ENCODE peak calls at places on chromosomes 6 and 20, in eight cellular contexts. A, R, L, I, N, D, V and Y are unnamed samples.

GRCh38 chr6:1554241-1554880 is 55.4 kb upstream of the FOXC1 start:
- DNase-seq in A (no peak), R (peak; percentile 51), L (no peak), I (no peak), N (peak; percentile 9), D (no peak), V (no peak), Y (no peak)

GRCh38 chr6:157748839-157749571 is 74.0 kb upstream of the SNX9 start:
- DNase-seq in A (no peak), R (no peak), L (no peak), I (no peak), N (no peak), D (no peak), V (no peak), Y (no peak)

GRCh38 chr6:149468179-149468578 is 16.6 kb downstream of the ZC3H12D start:
- DNase-seq in A (peak; percentile 36), R (peak; percentile 61), L (no peak), I (no peak), N (no peak), D (no peak), V (no peak), Y (no peak)

GRCh38 chr6:142913036-142913510 is 31.9 kb downstream of the HIVEP2 start:
- DNase-seq in A (no peak), R (peak; percentile 88), L (no peak), I (no peak), N (no peak), D (no peak), V (no peak), Y (no peak)

GRCh38 chr6:23874985-23875384 is 251.0 kb upstream of the NRSN1 start:
- DNase-seq in A (no peak), R (no peak), L (no peak), I (no peak), N (no peak), D (no peak), V (no peak), Y (no peak)

GRCh38 chr20:51380401-51381385 is 161.8 kb downstream of the NFATC2 start:
- DNase-seq in A (no peak), R (peak; percentile 67), L (no peak), I (no peak), N (no peak), D (no peak), V (no peak), Y (no peak)

GRCh38 chr6:144497650-144498049 is 212.5 kb downstream of the UTRN start:
- DNase-seq in A (no peak), R (no peak), L (peak; percentile 39), I (no peak), N (no peak), D (no peak), V (no peak), Y (no peak)

GRCh38 chr6:121399971-121400370 is 35.5 kb upstream of the GJA1 start:
- DNase-seq in A (no peak), R (no peak), L (no peak), I (no peak), N (no peak), D (no peak), V (no peak), Y (no peak)

GRCh38 chr6:127190552-127190951 is 72.1 kb downstream of the RSPO3 start:
- DNase-seq in A (no peak), R (peak; percentile 26), L (peak; percentile 72), I (no peak), N (peak; percentile 78), D (no peak), V (peak; percentile 29), Y (no peak)

GRCh38 chr6:21594427-21595264 is 1.1 kb downstream of the SOX4 start:
- DNase-seq in A (peak; percentile 60), R (peak; percentile 75), L (peak; percentile 66), I (no peak), N (peak; percentile 69), D (peak; percentile 76), V (no peak), Y (no peak)

GRCh38 chr6:7559651-7560385 is 18.3 kb downstream of the DSP start:
- DNase-seq in A (no peak), R (no peak), L (peak; percentile 47), I (no peak), N (no peak), D (no peak), V (no peak), Y (no peak)

GRCh38 chr6:116373300-116373699 is 2.6 kb downstream of the DSE start:
- DNase-seq in A (no peak), R (no peak), L (peak; percentile 43), I (no peak), N (no peak), D (no peak), V (no peak), Y (no peak)

GRCh38 chr6:20084411-20084810 is 127.9 kb downstream of the MBOAT1 start:
- DNase-seq in A (no peak), R (no peak), L (no peak), I (no peak), N (peak; percentile 6), D (no peak), V (no peak), Y (no peak)

GRCh38 chr20:10216146-10216741 is 2.4 kb upstream of the SNAP25 start:
- DNase-seq in A (no peak), R (no peak), L (peak; percentile 41), I (no peak), N (peak; percentile 73), D (no peak), V (peak; percentile 58), Y (no peak)

GRCh38 chr6:28985396-28986164 is 19.5 kb downstream of the ZNF311 start:
- DNase-seq in A (peak; percentile 86), R (peak; percentile 11), L (peak; percentile 99), I (peak; percentile 96), N (peak; percentile 99), D (peak; percentile 91), V (peak; percentile 96), Y (peak; percentile 98)
- H3K4me3 ChIP-seq in A (peak overlapping the region; percentile 24), R (no peak overlapping the region), L (peak overlapping the region; percentile 66), I (peak overlapping the region; percentile 58), N (peak overlapping the region; percentile 58), D (no peak overlapping the region), V (peak overlapping the region; percentile 33), Y (peak overlapping the region; percentile 33)

DNA sequence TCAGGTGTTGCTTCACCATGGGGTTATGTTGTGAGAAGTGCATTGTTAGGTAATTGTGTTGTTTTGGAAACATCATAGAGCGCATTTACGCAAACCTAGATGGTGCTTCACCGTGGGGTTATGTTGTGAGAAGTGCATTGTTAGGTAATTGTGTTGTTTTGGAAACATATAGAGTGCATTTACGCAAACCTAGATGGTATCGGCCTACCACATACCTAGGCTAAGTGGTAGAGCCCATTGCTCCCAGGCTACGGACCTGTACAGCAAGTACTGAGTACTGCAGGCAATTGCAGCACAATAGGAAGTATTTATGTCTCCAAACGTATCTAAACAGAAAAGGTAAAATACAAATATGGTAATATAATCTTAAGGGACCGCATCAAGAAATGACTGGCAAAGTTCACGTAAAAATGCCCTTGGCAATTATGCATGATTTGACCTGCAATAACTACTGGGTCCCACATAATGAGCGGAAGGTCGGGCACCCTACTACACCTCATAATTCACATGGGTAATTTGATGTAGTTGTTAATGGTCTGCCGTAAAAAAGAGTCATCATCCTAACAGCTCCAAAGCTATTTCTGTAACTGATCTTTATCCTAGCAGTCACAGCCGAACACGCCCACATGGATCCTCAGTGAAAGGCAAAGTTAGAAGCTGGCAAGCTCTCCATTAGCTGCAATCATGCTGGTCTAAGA is 76.1 kb downstream of the RSPH3 start:
- DNase-seq in A (peak; percentile 65), R (no peak), L (no peak), I (no peak), N (no peak), D (no peak), V (no peak), Y (no peak)
- TF ChIP-seq CTCF in A (no peak), R (no peak), L (no peak), I (no peak), N (no peak), D (no peak), V (no peak), Y (no peak)

GRCh38 chr6:15153191-15153590 is 92.7 kb upstream of the JARID2 start:
- DNase-seq in A (no peak), R (no peak), L (no peak), I (no peak), N (no peak), D (no peak), V (no peak), Y (no peak)
- H3K4me3 ChIP-seq in A (no peak overlapping the region), R (no peak overlapping the region), L (no peak overlapping the region), I (no peak overlapping the region), N (no peak overlapping the region), D (no peak overlapping the region), V (no peak overlapping the region), Y (no peak overlapping the region)

GRCh38 chr6:167090171-167090570 is 32.7 kb upstream of the CCR6 start:
- DNase-seq in A (no peak), R (no peak), L (no peak), I (no peak), N (no peak), D (no peak), V (no peak), Y (no peak)

GRCh38 chr6:167091149-167092107 is 31.5 kb upstream of the CCR6 start:
- DNase-seq in A (no peak), R (peak; percentile 31), L (no peak), I (no peak), N (no peak), D (peak; percentile 22), V (no peak), Y (no peak)

GRCh38 chr6:167092672-167093339 is 30.1 kb upstream of the CCR6 start:
- DNase-seq in A (no peak), R (peak; percentile 52), L (no peak), I (no peak), N (no peak), D (no peak), V (no peak), Y (no peak)

GRCh38 chr6:167087857-167088256 is 35.0 kb upstream of the CCR6 start:
- DNase-seq in A (no peak), R (no peak), L (no peak), I (no peak), N (no peak), D (no peak), V (no peak), Y (no peak)

GRCh38 chr6:167089243-167090142 is 33.4 kb upstream of the CCR6 start:
- DNase-seq in A (no peak), R (peak; percentile 55), L (no peak), I (no peak), N (no peak), D (no peak), V (no peak), Y (peak; percentile 13)
- TF ChIP-seq CTCF in A (no peak), R (no peak), L (no peak), I (no peak), N (no peak), D (no peak), V (no peak), Y (no peak)

GRCh38 chr6:43774776-43775583 is 5.0 kb downstream of the VEGFA start:
- DNase-seq in A (peak; percentile 84), R (peak; percentile 73), L (peak; percentile 73), I (no peak), N (peak; percentile 71), D (peak; percentile 83), V (no peak), Y (no peak)
- H3K4me3 ChIP-seq in A (no peak overlapping the region), R (peak overlapping the region; percentile 88), L (peak overlapping the region; percentile 21), I (peak overlapping the region; percentile 96), N (no peak overlapping the region), D (no peak overlapping the region), V (peak overlapping the region; percentile 13), Y (peak overlapping the region; percentile 95)